ENCODE peak calls at places on chromosome 15, in ten cellular contexts. C, F, Q, V, W, G, J, A, X and E are unnamed samples.
A peak's percentile ranks its signal among the peaks of the same experiment; 100 is the strongest.

GRCh38 chr15:45179221-45179985 is 8.4 kb downstream of the SHF start:
- DNase-seq in C (no peak), F (no peak), Q (peak; percentile 37), V (peak; percentile 27), W (no peak), G (peak; percentile 80), J (no peak), A (no peak), X (peak; percentile 56), E (no peak)

GRCh38 chr15:57215371-57215770 is 160.9 kb upstream of the CGNL1 start:
- DNase-seq in C (no peak), F (no peak), Q (no peak), V (no peak), W (no peak), G (no peak), J (no peak), A (no peak), X (no peak), E (no peak)

GRCh38 chr15:60589253-60589652 is 110.3 kb upstream of the ICE2 start:
- DNase-seq in C (no peak), F (no peak), Q (peak; percentile 45), V (no peak), W (no peak), G (no peak), J (no peak), A (no peak), X (no peak), E (no peak)

GRCh38 chr15:72398189-72398588 is at the start of gene TMEM202:
- DNase-seq in C (no peak), F (no peak), Q (no peak), V (no peak), W (no peak), G (no peak), J (no peak), A (no peak), X (no peak), E (no peak)

GRCh38 chr15:93913310-93913709 is 318.1 kb upstream of the MCTP2 start:
- DNase-seq in C (no peak), F (no peak), Q (no peak), V (no peak), W (no peak), G (no peak), J (no peak), A (no peak), X (no peak), E (no peak)

GRCh38 chr15:66578286-66578875 is 12.6 kb upstream of the LCTL start:
- DNase-seq in C (no peak), F (no peak), Q (no peak), V (no peak), W (peak; percentile 38), G (no peak), J (no peak), A (no peak), X (no peak), E (no peak)

GRCh38 chr15:62619526-62619925 is 423.0 kb upstream of the TPM1 start:
- DNase-seq in C (no peak), F (no peak), Q (no peak), V (no peak), W (no peak), G (no peak), J (no peak), A (no peak), X (no peak), E (no peak)

GRCh38 chr15:31977812-31978662 is 52.3 kb upstream of the CHRNA7 start:
- DNase-seq in C (no peak), F (peak; percentile 12), Q (peak; percentile 54), V (peak; percentile 30), W (peak; percentile 44), G (peak; percentile 55), J (peak; percentile 17), A (peak; percentile 30), X (peak; percentile 53), E (peak; percentile 9)

GRCh38 chr15:71559098-71559497 is 251.3 kb upstream of the NR2E3 start:
- DNase-seq in C (no peak), F (no peak), Q (no peak), V (no peak), W (peak; percentile 40), G (no peak), J (no peak), A (no peak), X (no peak), E (no peak)

GRCh38 chr15:97459771-97460170 is 500.7 kb upstream of the ARRDC4 start:
- DNase-seq in C (no peak), F (no peak), Q (no peak), V (no peak), W (no peak), G (no peak), J (no peak), A (no peak), X (no peak), E (no peak)

GRCh38 chr15:27527490-27528067 is 556.6 kb downstream of the GABRG3 start:
- DNase-seq in C (no peak), F (no peak), Q (no peak), V (no peak), W (no peak), G (no peak), J (no peak), A (no peak), X (no peak), E (no peak)

GRCh38 chr15:85761635-85762034 is 33.1 kb downstream of the KLHL25 start:
- DNase-seq in C (no peak), F (no peak), Q (no peak), V (no peak), W (no peak), G (no peak), J (no peak), A (no peak), X (peak; percentile 19), E (no peak)

GRCh38 chr15:61653110-61653509 is 407.1 kb downstream of the VPS13C start:
- DNase-seq in C (no peak), F (no peak), Q (no peak), V (no peak), W (no peak), G (no peak), J (no peak), A (no peak), X (no peak), E (no peak)

GRCh38 chr15:28271697-28272250 is 50.2 kb downstream of the HERC2 start:
- DNase-seq in C (no peak), F (no peak), Q (no peak), V (no peak), W (no peak), G (no peak), J (no peak), A (no peak), X (no peak), E (no peak)

GRCh38 chr15:70213779-70214178 is 116.1 kb upstream of the TLE3 start:
- DNase-seq in C (no peak), F (no peak), Q (no peak), V (no peak), W (no peak), G (no peak), J (no peak), A (no peak), X (no peak), E (no peak)

GRCh38 chr15:70643783-70644125 is 119.6 kb downstream of the UACA start:
- DNase-seq in C (no peak), F (no peak), Q (no peak), V (no peak), W (peak; percentile 65), G (peak; percentile 24), J (no peak), A (no peak), X (no peak), E (no peak)

GRCh38 chr15:88467935-88468528 is 524 bp downstream of the MRPS11 start:
- DNase-seq in C (no peak), F (no peak), Q (no peak), V (peak; percentile 20), W (no peak), G (no peak), J (no peak), A (no peak), X (no peak), E (no peak)

GRCh38 chr15:84666373-84666772 is 8.4 kb upstream of the NMB start:
- DNase-seq in C (no peak), F (no peak), Q (no peak), V (no peak), W (no peak), G (no peak), J (no peak), A (no peak), X (no peak), E (no peak)

GRCh38 chr15:26887926-26888666 is 21.2 kb downstream of the GABRA5 start:
- DNase-seq in C (no peak), F (no peak), Q (no peak), V (no peak), W (no peak), G (no peak), J (no peak), A (no peak), X (peak; percentile 4), E (no peak)